ENCODE peak calls at places on chromosome 21, in five cellular contexts. O, X, B, N and J are unnamed samples. For H3K27me3, the result is how much of the 10 kb centered on the place peaks cover.

GRCh38 chr21:41593051-41593783 is 85.3 kb upstream of the TMPRSS2 start:
- DNase-seq in O (no peak), X (peak), B (no peak), N (no peak), J (no peak)

GRCh38 chr21:41170442-41170841 is 2.5 kb downstream of the BACE2 start:
- DNase-seq in O (peak), X (peak), B (peak), N (no peak), J (peak)

GRCh38 chr21:39215078-39215477 is 31.8 kb upstream of the PSMG1 start:
- DNase-seq in O (no peak), X (no peak), B (no peak), N (no peak), J (no peak)

GRCh38 chr21:17003763-17004373 is 509.0 kb upstream of the CXADR start:
- DNase-seq in O (no peak), X (no peak), B (no peak), N (no peak), J (peak)

GRCh38 chr21:32653326-32653901 is 41.2 kb upstream of the CFAP298 start:
- DNase-seq in O (no peak), X (peak), B (no peak), N (no peak), J (peak)

GRCh38 chr21:17585875-17586450 is 26.7 kb downstream of the BTG3 start:
- DNase-seq in O (peak), X (peak), B (no peak), N (no peak), J (peak)

GRCh38 chr21:32886339-32886738 is 114.8 kb upstream of the PAXBP1 start:
- DNase-seq in O (no peak), X (no peak), B (no peak), N (no peak), J (no peak)

GRCh38 chr21:39204134-39204533 is 20.9 kb upstream of the PSMG1 start:
- DNase-seq in O (no peak), X (no peak), B (no peak), N (no peak), J (no peak)

GRCh38 chr21:40714516-40714915 is 132.4 kb downstream of the DSCAM start:
- DNase-seq in O (no peak), X (no peak), B (no peak), N (no peak), J (peak)

GRCh38 chr21:31870472-31870871 is 2.3 kb upstream of the HUNK start:
- DNase-seq in O (no peak), X (no peak), B (no peak), N (no peak), J (no peak)

GRCh38 chr21:38440746-38441145 is 57.5 kb downstream of the ERG start:
- DNase-seq in O (no peak), X (peak), B (no peak), N (no peak), J (peak)

GRCh38 chr21:25361097-25361496 is 246.2 kb downstream of the MRPL39 start:
- DNase-seq in O (no peak), X (no peak), B (no peak), N (no peak), J (no peak)

GRCh38 chr21:41580758-41581554 is 73.0 kb upstream of the TMPRSS2 start:
- DNase-seq in O (peak), X (no peak), B (no peak), N (no peak), J (peak)

GRCh38 chr21:15029077-15029476 is 35.7 kb downstream of the NRIP1 start:
- DNase-seq in O (no peak), X (no peak), B (no peak), N (no peak), J (no peak)

GRCh38 chr21:20329636-20330035 is 668.6 kb upstream of the NCAM2 start:
- DNase-seq in O (no peak), X (no peak), B (no peak), N (no peak), J (no peak)

GRCh38 chr21:15061747-15062146 is 3.1 kb downstream of the NRIP1 start:
- DNase-seq in O (no peak), X (no peak), B (no peak), N (no peak), J (no peak)

GRCh38 chr21:38306833-38307232 is 50.0 kb downstream of the KCNJ15 start:
- DNase-seq in O (no peak), X (peak), B (no peak), N (no peak), J (peak)

GRCh38 chr21:32581732-32582131 is 3.6 kb downstream of the TCP10L start:
- DNase-seq in O (no peak), X (no peak), B (no peak), N (no peak), J (no peak)

GRCh38 chr21:32368386-32368785 is 24.4 kb downstream of the URB1 start:
- DNase-seq in O (no peak), X (no peak), B (no peak), N (no peak), J (no peak)

GRCh38 chr21:22791376-22791775 is 1793.2 kb downstream of the NCAM2 start:
- DNase-seq in O (no peak), X (no peak), B (no peak), N (no peak), J (no peak)

GRCh38 chr21:14361958-14362357 is 21.0 kb downstream of the HSPA13 start:
- DNase-seq in O (no peak), X (no peak), B (no peak), N (no peak), J (peak)

GRCh38 chr21:39451332-39452206 is at the start of gene SH3BGR:
- DNase-seq in O (peak), X (no peak), B (peak), N (peak), J (peak)

GRCh38 chr21:21028275-21028814 is 30.1 kb downstream of the NCAM2 start:
- DNase-seq in O (no peak), X (no peak), B (no peak), N (no peak), J (no peak)

GRCh38 chr21:14985306-14985705 is 79.5 kb downstream of the NRIP1 start:
- DNase-seq in O (no peak), X (no peak), B (no peak), N (no peak), J (no peak)

GRCh38 chr21:38910390-38911008 is 104.8 kb downstream of the ETS2 start:
- DNase-seq in O (peak), X (no peak), B (no peak), N (no peak), J (peak)

GRCh38 chr21:37155216-37155615 is 82.2 kb downstream of the TTC3 start:
- DNase-seq in O (no peak), X (no peak), B (no peak), N (no peak), J (no peak)

GRCh38 chr21:28252923-28253322 is 739.8 kb downstream of the LTN1 start:
- DNase-seq in O (no peak), X (no peak), B (no peak), N (no peak), J (no peak)

GRCh38 chr21:25625036-25625435 is 14.0 kb upstream of the JAM2 start:
- DNase-seq in O (no peak), X (no peak), B (no peak), N (no peak), J (no peak)

GRCh38 chr21:29075706-29076447 is 2.4 kb upstream of the CCT8 start:
- DNase-seq in O (no peak), X (no peak), B (no peak), N (no peak), J (peak)

GRCh38 chr21:32726742-32727477 is 903 bp downstream of the SYNJ1 start:
- DNase-seq in O (peak), X (peak), B (no peak), N (no peak), J (peak)

DNA sequence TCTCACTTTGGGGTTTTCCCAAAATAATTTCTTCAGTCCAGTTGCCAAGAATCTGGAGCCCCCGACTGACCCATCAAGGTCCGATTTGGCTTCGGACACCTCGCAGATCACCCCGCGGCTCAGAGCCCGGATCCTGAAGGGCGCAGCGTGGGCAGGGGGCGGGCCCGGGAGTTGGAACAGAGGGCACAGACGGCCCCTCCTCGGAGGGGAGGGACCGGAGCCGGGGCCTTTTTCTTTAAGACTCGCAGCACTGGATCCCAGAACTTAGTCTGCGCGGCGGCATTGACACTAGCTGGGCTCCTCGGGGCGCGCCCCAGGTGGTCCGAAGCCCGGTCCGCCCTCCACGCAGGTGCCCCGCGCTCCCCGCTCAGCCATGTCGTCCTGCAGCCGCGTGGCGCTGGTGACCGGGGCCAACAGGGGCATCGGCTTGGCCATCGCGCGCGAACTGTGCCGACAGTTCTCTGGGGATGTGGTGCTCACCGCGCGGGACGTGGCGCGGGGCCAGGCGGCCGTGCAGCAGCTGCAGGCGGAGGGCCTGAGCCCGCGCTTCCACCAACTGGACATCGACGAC is at the start of gene CBR3:
- DNase-seq in O (peak), X (peak), B (peak), N (peak), J (no peak)
- H3K27me3 ChIP-seq in O (under half), X (under half), B (under half), N (under half), J (under half)

GRCh38 chr21:30408782-30409494 is 13.1 kb downstream of the KRTAP13-1 start:
- DNase-seq in O (peak), X (peak), B (peak), N (peak), J (peak)
- H3K4me3 ChIP-seq in O (no peak), X (no peak), B (no peak), N (no peak), J (no peak)

DNA sequence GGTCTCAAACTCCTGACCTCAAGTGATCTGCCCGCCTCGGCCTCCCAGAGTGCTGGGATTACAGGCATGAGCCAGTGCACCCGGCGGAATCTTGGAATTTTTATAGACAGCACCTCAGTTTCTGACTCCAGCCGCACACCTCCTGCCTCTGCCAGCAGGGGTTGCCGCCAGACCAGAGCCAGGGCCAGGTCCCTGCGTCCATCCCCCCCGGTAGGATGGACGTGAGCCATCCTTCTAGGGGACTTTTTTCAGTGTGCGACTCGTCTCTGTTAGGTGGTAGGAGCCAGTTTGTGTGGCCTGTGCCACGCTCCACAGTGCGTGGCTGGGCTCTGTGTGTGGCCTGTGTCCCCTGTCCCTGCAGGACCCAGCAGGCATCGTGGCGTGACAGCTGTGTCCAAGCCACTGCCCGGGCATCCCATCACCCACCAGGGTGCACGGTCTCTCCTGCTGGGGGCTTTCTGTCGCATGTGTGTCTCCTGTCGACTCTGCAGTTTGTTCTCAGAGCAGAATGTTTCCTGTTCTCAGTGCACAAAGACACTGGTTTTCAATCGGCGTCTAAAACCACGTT is 15.6 kb downstream of the CSTB start:
- DNase-seq in O (no peak), X (no peak), B (no peak), N (no peak), J (no peak)
- TF ChIP-seq CTCF in O (no peak), X (no peak), B (no peak), N (no peak), J (no peak)

GRCh38 chr21:45010096-45010495 is 64.3 kb upstream of the ADARB1 start:
- DNase-seq in O (no peak), X (no peak), B (no peak), N (no peak), J (peak)

GRCh38 chr21:45010860-45011259 is 63.5 kb upstream of the ADARB1 start:
- DNase-seq in O (no peak), X (no peak), B (peak), N (no peak), J (no peak)

GRCh38 chr21:45011911-45012660 is 62.3 kb upstream of the ADARB1 start:
- DNase-seq in O (no peak), X (peak), B (peak), N (peak), J (peak)

GRCh38 chr21:45012661-45013270 is 61.6 kb upstream of the ADARB1 start:
- DNase-seq in O (peak), X (peak), B (peak), N (peak), J (peak)

GRCh38 chr21:45011426-45011825 is 63.0 kb upstream of the ADARB1 start:
- DNase-seq in O (no peak), X (no peak), B (peak), N (no peak), J (no peak)
- H3K27me3 ChIP-seq in O (under half), X (under half), B (under half), N (under half), J (under half)

DNA sequence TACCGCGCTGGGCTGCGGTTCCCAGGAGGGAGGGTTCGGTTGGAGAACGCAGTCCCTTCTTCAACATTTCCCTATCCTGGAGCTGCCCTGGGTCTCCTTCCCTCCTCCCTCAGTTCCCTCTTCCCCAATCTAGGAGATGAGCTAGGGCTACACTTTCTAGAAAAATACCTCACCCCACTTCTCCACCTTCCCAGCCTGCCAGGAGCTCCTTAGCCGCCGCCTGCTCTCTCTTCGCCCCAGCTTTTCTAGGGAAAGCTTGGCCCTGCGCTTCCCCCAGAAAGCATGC is 484 bp upstream of the ADAMTS1 start:
- DNase-seq in O (no peak), X (no peak), B (no peak), N (peak), J (no peak)
- H3K4me3 ChIP-seq in O (peak), X (peak), B (peak), N (peak), J (peak)

GRCh38 chr21:26965091-26965566 is 1.8 kb downstream of the ADAMTS5 start:
- DNase-seq in O (no peak), X (no peak), B (no peak), N (no peak), J (no peak)

GRCh38 chr21:26966360-26966977 is 419 bp downstream of the ADAMTS5 start:
- DNase-seq in O (no peak), X (peak), B (no peak), N (no peak), J (no peak)

GRCh38 chr21:26966978-26967913 is at the start of gene ADAMTS5:
- DNase-seq in O (peak), X (peak), B (peak), N (peak), J (peak)

GRCh38 chr21:26964379-26964778 is 2.5 kb downstream of the ADAMTS5 start:
- DNase-seq in O (peak), X (no peak), B (peak), N (peak), J (no peak)

DNA sequence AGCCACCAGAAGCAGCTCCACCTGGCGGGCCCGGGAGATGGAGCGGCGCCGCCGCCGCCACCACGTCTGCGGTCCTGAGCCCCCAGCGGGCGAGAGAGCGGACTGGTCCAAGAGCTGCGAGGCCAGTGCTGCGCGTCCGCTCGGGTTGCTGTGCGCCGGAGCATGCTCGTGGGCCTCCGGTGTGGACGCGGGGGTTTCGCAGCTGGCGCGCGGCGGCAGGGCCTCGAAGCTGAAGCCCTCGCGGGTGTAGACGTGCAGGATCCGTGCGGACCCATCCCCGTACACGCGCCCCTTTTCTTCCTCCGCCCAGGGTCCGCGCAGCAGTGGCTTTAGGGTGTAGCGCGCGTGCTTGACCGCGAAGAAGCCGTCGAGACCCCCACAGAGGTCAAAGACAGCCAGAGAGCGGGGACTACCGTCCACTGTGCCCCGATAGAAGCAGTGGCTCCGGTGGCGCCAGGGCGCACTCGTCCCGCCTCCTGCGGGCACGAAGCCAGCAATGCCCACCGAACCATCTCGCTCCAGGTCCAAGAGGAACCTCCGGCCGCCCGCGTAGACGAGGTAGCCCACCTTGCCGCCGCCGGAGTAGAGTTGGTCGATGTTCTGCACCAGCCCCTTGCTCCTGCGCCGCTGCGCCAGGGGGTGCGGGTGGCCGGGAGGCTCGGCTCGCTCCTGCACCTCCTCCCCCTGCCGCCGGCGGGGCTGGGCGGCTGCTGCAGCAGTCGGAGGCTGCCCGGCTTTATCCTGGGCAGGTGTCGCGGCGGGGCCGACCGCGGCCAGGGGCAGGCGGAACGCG is 1.1 kb downstream of the ADAMTS5 start:
- DNase-seq in O (peak), X (peak), B (peak), N (peak), J (no peak)
- TF ChIP-seq CTCF in O (no peak), X (peak), B (peak), N (no peak), J (peak)

DNA sequence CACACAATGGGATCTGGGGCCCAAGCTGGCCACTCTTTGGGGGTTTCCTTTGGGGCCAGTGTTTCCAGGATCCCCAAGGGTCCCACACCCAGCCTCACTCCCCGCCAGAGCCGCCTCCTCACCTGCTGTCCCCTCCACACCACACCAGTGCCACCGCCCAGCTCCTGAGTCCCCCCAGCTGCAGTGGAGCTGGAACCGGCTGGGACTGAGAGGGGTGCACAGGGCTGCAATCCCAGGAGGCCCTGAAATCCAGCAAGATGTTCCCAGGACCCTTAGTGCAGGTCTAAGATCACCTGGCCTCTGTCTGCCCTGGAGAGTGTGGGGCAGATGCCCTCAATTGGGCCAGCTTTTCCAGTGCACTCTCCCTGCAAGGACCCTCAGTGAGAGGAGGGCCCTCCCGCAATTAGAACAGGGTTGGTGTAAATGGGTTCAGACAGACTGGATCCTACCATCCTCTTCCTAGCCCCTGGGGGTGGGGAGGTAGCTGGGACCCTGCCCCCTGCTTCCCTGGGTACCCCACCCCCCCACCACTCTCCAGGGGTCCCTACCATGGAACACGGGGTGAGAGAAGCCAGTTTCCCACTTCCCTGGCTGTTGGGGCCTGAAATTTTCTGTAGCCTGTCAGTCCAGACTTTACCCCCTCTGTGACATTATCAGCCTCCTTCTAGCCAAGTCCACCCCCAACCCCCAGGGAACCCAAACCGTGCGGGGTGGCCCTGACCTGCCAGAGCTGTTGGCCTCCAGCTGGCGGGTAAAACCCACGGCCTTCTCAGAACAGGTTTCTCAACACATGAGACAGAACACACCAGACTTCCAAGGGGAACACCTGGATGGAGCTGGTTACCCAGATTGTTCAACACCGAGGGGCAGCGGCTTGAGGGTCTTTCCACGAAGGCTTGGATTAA is 7.0 kb downstream of the KRTAP10-12 start:
- DNase-seq in O (peak), X (no peak), B (no peak), N (no peak), J (no peak)
- H3K27me3 ChIP-seq in O (under half), X (half or more), B (half or more), N (half or more), J (under half)

GRCh38 chr21:42654913-42655796 is 1.7 kb downstream of the PDE9A start:
- DNase-seq in O (peak), X (no peak), B (no peak), N (peak), J (no peak)
- H3K4me3 ChIP-seq in O (peak), X (peak), B (no peak), N (peak), J (no peak)

DNA sequence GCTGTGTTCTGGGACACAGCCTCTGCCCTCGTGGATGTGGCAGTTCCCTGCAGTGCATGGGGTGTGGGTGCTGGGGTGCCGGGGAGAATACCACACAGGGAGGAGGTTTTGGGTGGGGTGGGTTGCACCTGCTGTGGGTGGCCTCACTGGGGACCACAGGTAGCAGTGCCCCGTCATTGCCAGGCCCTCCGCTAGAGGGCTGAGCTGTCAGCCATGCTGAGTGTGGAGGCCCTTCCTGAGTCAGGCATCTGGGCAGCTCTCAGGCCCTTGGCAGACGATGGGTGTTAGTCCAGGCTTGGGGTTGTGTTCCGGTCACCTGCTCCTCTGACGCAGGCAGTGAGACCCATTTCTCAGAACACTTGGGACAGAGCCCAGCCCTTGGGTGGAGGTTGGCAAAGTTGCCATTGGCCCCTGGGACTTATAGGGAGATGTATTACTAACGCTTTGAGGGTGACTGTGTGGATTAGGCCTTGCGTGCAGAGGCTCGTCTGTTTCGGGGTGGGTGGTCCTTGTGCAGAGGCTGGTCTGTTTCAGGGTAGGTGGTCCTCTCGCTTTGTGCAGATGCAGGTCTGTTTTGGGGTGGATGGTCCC is 23.9 kb downstream of the PCNT start:
- DNase-seq in O (no peak), X (no peak), B (peak), N (peak), J (no peak)
- TF ChIP-seq CTCF in O (no peak), X (no peak), B (peak), N (no peak), J (no peak)